ENCODE peak calls at places on chromosome 16, in five cellular contexts. One of them, this sample, is unnamed.
A peak's percentile ranks its signal among the peaks of the same experiment; 100 is the strongest.

GRCh38 chr16:50563989-50564388 is 15.8 kb downstream of the NKD1 start:
- DNase-seq in lower lobe of right lung: no peak
- DNase-seq in left ventricle myocardium inferior: no peak
- DNase-seq in NCI-H187 treated with DMSO at 0.1 percent for 48 hours: no peak
- DNase-seq in amniotic epithelial cell: no peak
- DNase-seq in this sample: no peak

GRCh38 chr16:89700649-89701424 is 668 bp downstream of the SPATA2L start:
- DNase-seq in lower lobe of right lung: peak; percentile 77
- DNase-seq in left ventricle myocardium inferior: no peak
- DNase-seq in NCI-H187 treated with DMSO at 0.1 percent for 48 hours: no peak
- DNase-seq in amniotic epithelial cell: peak; percentile 33
- DNase-seq in this sample: no peak

GRCh38 chr16:86882586-86883280 is 304.4 kb downstream of the FOXL1 start:
- DNase-seq in lower lobe of right lung: no peak
- DNase-seq in left ventricle myocardium inferior: peak; percentile 60
- DNase-seq in NCI-H187 treated with DMSO at 0.1 percent for 48 hours: no peak
- DNase-seq in amniotic epithelial cell: peak; percentile 80
- DNase-seq in this sample: no peak

GRCh38 chr16:77788196-77789084 is at the start of gene VAT1L:
- DNase-seq in lower lobe of right lung: no peak
- DNase-seq in left ventricle myocardium inferior: peak; percentile 19
- DNase-seq in NCI-H187 treated with DMSO at 0.1 percent for 48 hours: no peak
- DNase-seq in amniotic epithelial cell: peak; percentile 47
- DNase-seq in this sample: no peak

GRCh38 chr16:81483064-81483969 is 38.7 kb downstream of the CMIP start:
- DNase-seq in lower lobe of right lung: no peak
- DNase-seq in left ventricle myocardium inferior: peak; percentile 7
- DNase-seq in NCI-H187 treated with DMSO at 0.1 percent for 48 hours: no peak
- DNase-seq in amniotic epithelial cell: peak; percentile 68
- DNase-seq in this sample: no peak

GRCh38 chr16:14289692-14290340 is 218.7 kb downstream of the MRTFB start:
- DNase-seq in lower lobe of right lung: no peak
- DNase-seq in left ventricle myocardium inferior: no peak
- DNase-seq in NCI-H187 treated with DMSO at 0.1 percent for 48 hours: no peak
- DNase-seq in amniotic epithelial cell: peak; percentile 26
- DNase-seq in this sample: no peak

GRCh38 chr16:79982356-79982755 is 381.8 kb upstream of the MAF start:
- DNase-seq in lower lobe of right lung: no peak
- DNase-seq in left ventricle myocardium inferior: no peak
- DNase-seq in NCI-H187 treated with DMSO at 0.1 percent for 48 hours: no peak
- DNase-seq in amniotic epithelial cell: no peak
- DNase-seq in this sample: no peak

GRCh38 chr16:84983308-84983707 is 28.0 kb downstream of the ZDHHC7 start:
- DNase-seq in lower lobe of right lung: peak; percentile 75
- DNase-seq in left ventricle myocardium inferior: no peak
- DNase-seq in NCI-H187 treated with DMSO at 0.1 percent for 48 hours: no peak
- DNase-seq in amniotic epithelial cell: no peak
- DNase-seq in this sample: no peak

GRCh38 chr16:4938683-4939030 is 1.7 kb upstream of the PPL start:
- DNase-seq in lower lobe of right lung: no peak
- DNase-seq in left ventricle myocardium inferior: no peak
- DNase-seq in NCI-H187 treated with DMSO at 0.1 percent for 48 hours: no peak
- DNase-seq in amniotic epithelial cell: peak; percentile 65
- DNase-seq in this sample: no peak

GRCh38 chr16:13083687-13084086 is 182.3 kb downstream of the SHISA9 start:
- DNase-seq in lower lobe of right lung: no peak
- DNase-seq in left ventricle myocardium inferior: no peak
- DNase-seq in NCI-H187 treated with DMSO at 0.1 percent for 48 hours: no peak
- DNase-seq in amniotic epithelial cell: no peak
- DNase-seq in this sample: peak; percentile 20

GRCh38 chr16:4369006-4369766 is 2.5 kb upstream of the VASN start:
- DNase-seq in lower lobe of right lung: no peak
- DNase-seq in left ventricle myocardium inferior: no peak
- DNase-seq in NCI-H187 treated with DMSO at 0.1 percent for 48 hours: no peak
- DNase-seq in amniotic epithelial cell: peak; percentile 50
- DNase-seq in this sample: no peak

GRCh38 chr16:48561960-48562393 is 48.0 kb downstream of the N4BP1 start:
- DNase-seq in lower lobe of right lung: no peak
- DNase-seq in left ventricle myocardium inferior: no peak
- DNase-seq in NCI-H187 treated with DMSO at 0.1 percent for 48 hours: no peak
- DNase-seq in amniotic epithelial cell: no peak
- DNase-seq in this sample: no peak

GRCh38 chr16:72612718-72613117 is 435.2 kb downstream of the ZFHX3 start:
- DNase-seq in lower lobe of right lung: no peak
- DNase-seq in left ventricle myocardium inferior: no peak
- DNase-seq in NCI-H187 treated with DMSO at 0.1 percent for 48 hours: no peak
- DNase-seq in amniotic epithelial cell: no peak
- DNase-seq in this sample: no peak

GRCh38 chr16:89723279-89724250 is 2.2 kb downstream of the ZNF276 start:
- DNase-seq in lower lobe of right lung: no peak
- DNase-seq in left ventricle myocardium inferior: peak; percentile 62
- DNase-seq in NCI-H187 treated with DMSO at 0.1 percent for 48 hours: no peak
- DNase-seq in amniotic epithelial cell: peak; percentile 21
- DNase-seq in this sample: no peak

GRCh38 chr16:27314161-27314723 is 468 bp downstream of the IL4R start:
- DNase-seq in lower lobe of right lung: peak; percentile 80
- DNase-seq in left ventricle myocardium inferior: peak; percentile 36
- DNase-seq in NCI-H187 treated with DMSO at 0.1 percent for 48 hours: no peak
- DNase-seq in amniotic epithelial cell: peak; percentile 87
- DNase-seq in this sample: no peak

GRCh38 chr16:86723699-86724098 is 145.3 kb downstream of the FOXL1 start:
- DNase-seq in lower lobe of right lung: no peak
- DNase-seq in left ventricle myocardium inferior: no peak
- DNase-seq in NCI-H187 treated with DMSO at 0.1 percent for 48 hours: no peak
- DNase-seq in amniotic epithelial cell: peak; percentile 15
- DNase-seq in this sample: no peak

GRCh38 chr16:19881028-19881427 is 3.6 kb downstream of the GPRC5B start:
- DNase-seq in lower lobe of right lung: no peak
- DNase-seq in left ventricle myocardium inferior: no peak
- DNase-seq in NCI-H187 treated with DMSO at 0.1 percent for 48 hours: no peak
- DNase-seq in amniotic epithelial cell: no peak
- DNase-seq in this sample: no peak

GRCh38 chr16:68936729-68937631 is 93.6 kb downstream of the TANGO6 start:
- DNase-seq in lower lobe of right lung: no peak
- DNase-seq in left ventricle myocardium inferior: no peak
- DNase-seq in NCI-H187 treated with DMSO at 0.1 percent for 48 hours: no peak
- DNase-seq in amniotic epithelial cell: peak; percentile 64
- DNase-seq in this sample: no peak

GRCh38 chr16:86100205-86101134 is 201.5 kb downstream of the IRF8 start:
- DNase-seq in lower lobe of right lung: no peak
- DNase-seq in left ventricle myocardium inferior: no peak
- DNase-seq in NCI-H187 treated with DMSO at 0.1 percent for 48 hours: no peak
- DNase-seq in amniotic epithelial cell: no peak
- DNase-seq in this sample: no peak

GRCh38 chr16:82280867-82281266 is 110.8 kb upstream of the MPHOSPH6 start:
- DNase-seq in lower lobe of right lung: no peak
- DNase-seq in left ventricle myocardium inferior: no peak
- DNase-seq in NCI-H187 treated with DMSO at 0.1 percent for 48 hours: no peak
- DNase-seq in amniotic epithelial cell: no peak
- DNase-seq in this sample: no peak

GRCh38 chr16:56334761-56335160 is 90.6 kb downstream of the AMFR start:
- DNase-seq in lower lobe of right lung: no peak
- DNase-seq in left ventricle myocardium inferior: no peak
- DNase-seq in NCI-H187 treated with DMSO at 0.1 percent for 48 hours: no peak
- DNase-seq in amniotic epithelial cell: no peak
- DNase-seq in this sample: no peak

GRCh38 chr16:88815901-88816589 is 4.3 kb upstream of the APRT start:
- DNase-seq in lower lobe of right lung: no peak
- DNase-seq in left ventricle myocardium inferior: no peak
- DNase-seq in NCI-H187 treated with DMSO at 0.1 percent for 48 hours: peak; percentile 2
- DNase-seq in amniotic epithelial cell: no peak
- DNase-seq in this sample: no peak

GRCh38 chr16:7137560-7138330 is 194.9 kb upstream of the RBFOX1 start:
- DNase-seq in lower lobe of right lung: no peak
- DNase-seq in left ventricle myocardium inferior: no peak
- DNase-seq in NCI-H187 treated with DMSO at 0.1 percent for 48 hours: no peak
- DNase-seq in amniotic epithelial cell: no peak
- DNase-seq in this sample: no peak

GRCh38 chr16:80718480-80719220 is 85.7 kb downstream of the CDYL2 start:
- DNase-seq in lower lobe of right lung: no peak
- DNase-seq in left ventricle myocardium inferior: no peak
- DNase-seq in NCI-H187 treated with DMSO at 0.1 percent for 48 hours: no peak
- DNase-seq in amniotic epithelial cell: no peak
- DNase-seq in this sample: no peak

GRCh38 chr16:11708421-11708820 is 34.2 kb downstream of the TXNDC11 start:
- DNase-seq in lower lobe of right lung: no peak
- DNase-seq in left ventricle myocardium inferior: no peak
- DNase-seq in NCI-H187 treated with DMSO at 0.1 percent for 48 hours: no peak
- DNase-seq in amniotic epithelial cell: peak; percentile 68
- DNase-seq in this sample: no peak

GRCh38 chr16:46884513-46885293 is 541 bp downstream of the GPT2 start:
- DNase-seq in lower lobe of right lung: no peak
- DNase-seq in left ventricle myocardium inferior: no peak
- DNase-seq in NCI-H187 treated with DMSO at 0.1 percent for 48 hours: no peak
- DNase-seq in amniotic epithelial cell: peak; percentile 17
- DNase-seq in this sample: no peak

GRCh38 chr16:67966549-67967182 is 1.8 kb downstream of the SLC12A4 start:
- DNase-seq in lower lobe of right lung: no peak
- DNase-seq in left ventricle myocardium inferior: no peak
- DNase-seq in NCI-H187 treated with DMSO at 0.1 percent for 48 hours: no peak
- DNase-seq in amniotic epithelial cell: peak; percentile 26
- DNase-seq in this sample: no peak

GRCh38 chr16:4207229-4207628 is 34.7 kb downstream of the SRL start:
- DNase-seq in lower lobe of right lung: no peak
- DNase-seq in left ventricle myocardium inferior: no peak
- DNase-seq in NCI-H187 treated with DMSO at 0.1 percent for 48 hours: no peak
- DNase-seq in amniotic epithelial cell: no peak
- DNase-seq in this sample: no peak

This sample was measured in NCI-H1436 treated with DMSO at 0.1 percent for 48 hours.